ENCODE peak calls at places on chromosomes 3 and 15, in five cellular contexts. One of them, this sample, is unnamed.

GRCh38 chr3:126807795-126808194 is 103.8 kb downstream of the CHCHD6 start:
- DNase-seq in neural progenitor cell: no peak
- DNase-seq in OCI-LY7: no peak
- DNase-seq in GM10248: no peak
- DNase-seq in sigmoid colon: no peak
- DNase-seq in this sample: peak; percentile 5

GRCh38 chr3:72582211-72582878 is 265.9 kb downstream of the SHQ1 start:
- DNase-seq in OCI-LY7: peak; percentile 13
- DNase-seq in sigmoid colon: no peak
- DNase-seq in GM10248: peak; percentile 62
- DNase-seq in neural progenitor cell: peak; percentile 70
- DNase-seq in this sample: no peak

GRCh38 chr15:52527898-52528464 is 699 bp downstream of the MYO5A start:
- DNase-seq in sigmoid colon: peak; percentile 66
- DNase-seq in neural progenitor cell: peak; percentile 54
- DNase-seq in OCI-LY7: peak; percentile 61
- DNase-seq in GM10248: peak; percentile 50
- DNase-seq in this sample: peak; percentile 24

GRCh38 chr3:187889601-187890404 is 144.5 kb upstream of the BCL6 start:
- DNase-seq in sigmoid colon: peak; percentile 77
- DNase-seq in OCI-LY7: peak; percentile 36
- DNase-seq in GM10248: no peak
- DNase-seq in neural progenitor cell: no peak
- DNase-seq in this sample: no peak

GRCh38 chr3:187368251-187368733 is at the start of gene RTP4:
- DNase-seq in OCI-LY7: peak; percentile 44
- DNase-seq in GM10248: peak; percentile 66
- DNase-seq in neural progenitor cell: no peak
- DNase-seq in sigmoid colon: no peak
- DNase-seq in this sample: peak; percentile 10

GRCh38 chr3:113421082-113421481 is 20.2 kb downstream of the CFAP44 start:
- DNase-seq in OCI-LY7: no peak
- DNase-seq in GM10248: no peak
- DNase-seq in neural progenitor cell: no peak
- DNase-seq in sigmoid colon: no peak
- DNase-seq in this sample: no peak

GRCh38 chr15:80093854-80094418 is 34.5 kb downstream of the ZFAND6 start:
- DNase-seq in sigmoid colon: peak; percentile 82
- DNase-seq in GM10248: no peak
- DNase-seq in neural progenitor cell: peak; percentile 16
- DNase-seq in OCI-LY7: no peak
- DNase-seq in this sample: peak; percentile 13

GRCh38 chr15:64767203-64767602 is 8.2 kb downstream of the RBPMS2 start:
- DNase-seq in OCI-LY7: no peak
- DNase-seq in GM10248: no peak
- DNase-seq in sigmoid colon: no peak
- DNase-seq in neural progenitor cell: no peak
- DNase-seq in this sample: no peak

GRCh38 chr3:110579841-110580550 is 491.6 kb upstream of the NECTIN3 start:
- DNase-seq in sigmoid colon: no peak
- DNase-seq in OCI-LY7: no peak
- DNase-seq in GM10248: no peak
- DNase-seq in neural progenitor cell: no peak
- DNase-seq in this sample: peak; percentile 40

GRCh38 chr3:46942481-46943236 is 33.9 kb downstream of the CCDC12 start:
- DNase-seq in neural progenitor cell: no peak
- DNase-seq in GM10248: no peak
- DNase-seq in sigmoid colon: no peak
- DNase-seq in OCI-LY7: no peak
- DNase-seq in this sample: no peak

GRCh38 chr3:148214695-148215094 is 483.0 kb upstream of the AGTR1 start:
- DNase-seq in sigmoid colon: no peak
- DNase-seq in GM10248: no peak
- DNase-seq in neural progenitor cell: no peak
- DNase-seq in OCI-LY7: no peak
- DNase-seq in this sample: no peak

GRCh38 chr15:66995257-66995656 is 70.1 kb upstream of the SMAD3 start:
- DNase-seq in GM10248: no peak
- DNase-seq in neural progenitor cell: no peak
- DNase-seq in OCI-LY7: no peak
- DNase-seq in sigmoid colon: no peak
- DNase-seq in this sample: no peak

GRCh38 chr15:33068531-33068990 is 126.0 kb downstream of the FMN1 start:
- DNase-seq in neural progenitor cell: peak; percentile 26
- DNase-seq in OCI-LY7: no peak
- DNase-seq in sigmoid colon: no peak
- DNase-seq in GM10248: no peak
- DNase-seq in this sample: peak; percentile 85

GRCh38 chr3:56985460-56986327 is 74.8 kb upstream of the SPATA12 start:
- DNase-seq in OCI-LY7: peak; percentile 38
- DNase-seq in neural progenitor cell: no peak
- DNase-seq in sigmoid colon: no peak
- DNase-seq in GM10248: no peak
- DNase-seq in this sample: no peak

GRCh38 chr15:82950295-82950694 is 2.2 kb downstream of the HOMER2 start:
- DNase-seq in neural progenitor cell: no peak
- DNase-seq in OCI-LY7: no peak
- DNase-seq in GM10248: peak; percentile 47
- DNase-seq in sigmoid colon: no peak
- DNase-seq in this sample: no peak

GRCh38 chr15:82951472-82952155 is 906 bp downstream of the HOMER2 start:
- DNase-seq in sigmoid colon: no peak
- DNase-seq in neural progenitor cell: no peak
- DNase-seq in OCI-LY7: no peak
- DNase-seq in GM10248: no peak
- DNase-seq in this sample: no peak

GRCh38 chr15:82950746-82951370 is 1.7 kb downstream of the HOMER2 start:
- DNase-seq in GM10248: peak; percentile 59
- DNase-seq in neural progenitor cell: no peak
- DNase-seq in sigmoid colon: no peak
- DNase-seq in OCI-LY7: no peak
- DNase-seq in this sample: no peak

DNA sequence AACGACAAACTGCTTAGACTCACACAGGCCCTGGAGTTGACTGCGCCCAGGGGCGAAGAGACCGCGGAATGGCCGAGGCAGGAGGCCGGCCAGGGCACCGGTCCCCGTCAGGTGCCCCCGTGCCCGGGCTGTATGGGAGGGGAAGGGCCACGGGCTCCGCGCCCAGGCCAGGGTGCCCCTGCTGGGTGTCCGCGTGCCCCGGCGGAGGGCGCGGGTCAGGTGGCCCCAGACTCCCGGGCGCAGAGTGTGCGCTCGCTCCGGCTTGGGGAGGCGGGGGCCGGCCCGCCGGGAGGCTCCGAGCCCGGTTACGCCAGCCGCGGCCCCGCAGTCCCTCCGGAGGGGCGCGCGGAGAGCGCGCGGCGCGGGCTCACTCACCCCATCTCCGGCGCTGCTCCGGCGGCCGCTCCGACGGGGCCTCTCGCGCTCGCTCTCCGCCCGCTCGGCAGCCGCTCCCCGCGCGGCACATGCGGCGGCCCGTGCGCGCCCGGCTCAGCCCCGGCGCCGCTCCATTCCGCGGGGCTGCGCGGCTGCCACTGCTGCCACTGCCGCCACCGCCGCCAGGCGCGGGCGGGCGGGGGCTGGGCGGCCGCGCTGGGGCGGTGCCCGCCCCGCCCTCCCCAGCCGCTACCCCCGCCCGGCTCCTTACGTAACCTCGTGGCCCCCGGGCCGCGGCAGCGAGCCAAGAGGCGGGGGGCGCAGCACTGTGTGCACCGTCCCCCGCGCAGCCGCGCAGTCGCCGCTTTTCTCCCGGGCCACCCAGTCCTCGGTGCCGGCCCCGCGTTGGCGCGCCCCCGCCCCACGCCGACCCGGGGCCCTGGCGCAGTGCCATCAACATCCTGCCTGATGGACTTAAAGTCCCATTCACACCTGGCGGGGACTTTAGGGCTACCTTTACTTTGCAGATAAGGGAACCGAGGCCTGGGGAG is at the start of gene HOMER2:
- DNase-seq in OCI-LY7: no peak
- DNase-seq in sigmoid colon: no peak
- DNase-seq in GM10248: no peak
- DNase-seq in neural progenitor cell: peak; percentile 79
- DNase-seq in this sample: no peak
- TF ChIP-seq CTCF in OCI-LY7: no peak
- TF ChIP-seq CTCF in sigmoid colon: no peak
- TF ChIP-seq CTCF in GM10248: no peak
- TF ChIP-seq CTCF in neural progenitor cell: no peak
- TF ChIP-seq CTCF in this sample: no peak

DNA sequence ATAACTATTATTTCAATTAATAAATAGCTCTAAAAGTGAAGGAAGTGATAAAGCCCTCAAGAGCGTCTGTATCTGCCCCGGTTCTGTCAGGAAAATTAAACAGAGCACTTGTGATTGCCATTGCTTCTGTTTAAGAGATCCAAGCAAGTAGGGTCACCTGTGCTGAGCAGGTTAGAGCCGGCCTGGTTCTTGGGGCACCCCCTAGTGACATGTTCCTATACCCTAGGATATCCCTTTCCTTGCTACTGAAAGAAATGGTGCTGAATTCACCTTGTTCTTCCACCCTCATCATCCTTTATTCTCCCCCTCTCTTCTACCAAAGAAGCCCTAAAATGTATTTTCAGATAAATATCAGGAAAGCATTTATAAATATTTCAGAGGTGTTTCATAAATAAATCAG is 323.5 kb downstream of the RORA start:
- DNase-seq in sigmoid colon: no peak
- DNase-seq in neural progenitor cell: peak; percentile 45
- DNase-seq in GM10248: no peak
- DNase-seq in OCI-LY7: no peak
- DNase-seq in this sample: peak; percentile 18
- TF ChIP-seq CTCF in sigmoid colon: no peak
- TF ChIP-seq CTCF in neural progenitor cell: peak; percentile 32
- TF ChIP-seq CTCF in GM10248: no peak
- TF ChIP-seq CTCF in OCI-LY7: peak; percentile 29
- TF ChIP-seq CTCF in this sample: peak; percentile 28

GRCh38 chr15:92808611-92809063 is 91.5 kb upstream of the CHD2 start:
- DNase-seq in GM10248: peak; percentile 42
- DNase-seq in OCI-LY7: no peak
- DNase-seq in sigmoid colon: peak; percentile 82
- DNase-seq in neural progenitor cell: no peak
- DNase-seq in this sample: peak; percentile 69

GRCh38 chr15:92807971-92808571 is 92.1 kb upstream of the CHD2 start:
- DNase-seq in OCI-LY7: peak; percentile 50
- DNase-seq in GM10248: no peak
- DNase-seq in sigmoid colon: no peak
- DNase-seq in neural progenitor cell: no peak
- DNase-seq in this sample: peak; percentile 73

GRCh38 chr15:92809880-92810361 is 90.2 kb upstream of the CHD2 start:
- DNase-seq in sigmoid colon: peak; percentile 80
- DNase-seq in neural progenitor cell: peak; percentile 51
- DNase-seq in OCI-LY7: peak; percentile 91
- DNase-seq in GM10248: peak; percentile 51
- DNase-seq in this sample: peak; percentile 63

GRCh38 chr15:92810418-92811138 is 89.5 kb upstream of the CHD2 start:
- DNase-seq in neural progenitor cell: peak; percentile 77
- DNase-seq in OCI-LY7: peak; percentile 91
- DNase-seq in GM10248: no peak
- DNase-seq in sigmoid colon: peak; percentile 84
- DNase-seq in this sample: peak; percentile 87

GRCh38 chr15:92809064-92809879 is 90.9 kb upstream of the CHD2 start:
- DNase-seq in sigmoid colon: peak; percentile 99
- DNase-seq in OCI-LY7: peak; percentile 99
- DNase-seq in neural progenitor cell: peak; percentile 99
- DNase-seq in GM10248: peak; percentile 97
- DNase-seq in this sample: peak; percentile 95
- TF ChIP-seq CTCF in sigmoid colon: peak; percentile 96
- TF ChIP-seq CTCF in OCI-LY7: peak; percentile 91
- TF ChIP-seq CTCF in neural progenitor cell: peak; percentile 91
- TF ChIP-seq CTCF in GM10248: peak; percentile 84
- TF ChIP-seq CTCF in this sample: peak; percentile 92

DNA sequence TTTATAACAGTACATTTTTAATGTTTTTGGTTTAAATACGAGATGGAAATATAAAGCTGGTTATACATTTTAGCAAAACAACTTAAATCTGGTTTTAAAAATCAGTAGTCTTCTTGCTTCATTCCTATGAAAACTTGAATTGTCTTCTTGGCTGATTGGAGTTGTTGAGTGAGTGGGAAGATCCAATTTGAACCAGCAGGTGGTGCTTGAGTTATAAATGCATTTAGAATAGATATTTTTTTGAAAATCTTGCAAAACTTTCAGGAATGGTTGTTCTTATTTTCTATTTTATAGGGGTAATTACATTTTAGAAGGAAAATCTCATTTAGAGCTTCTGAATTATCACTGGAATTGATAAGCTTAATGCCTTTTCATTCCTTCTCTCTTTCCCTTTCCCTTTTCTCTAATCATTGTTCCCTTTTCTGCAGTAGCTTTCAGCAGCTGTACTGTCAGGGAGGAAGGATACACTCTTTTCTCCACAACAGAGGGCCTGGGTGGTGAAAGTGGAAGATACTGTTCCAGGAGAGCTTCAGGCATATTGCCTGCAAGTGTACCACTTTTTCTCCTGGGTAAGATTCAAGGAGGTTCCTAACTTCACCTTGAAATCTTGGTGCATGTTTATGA is 335.6 kb downstream of the NLGN1 start:
- DNase-seq in neural progenitor cell: no peak
- DNase-seq in sigmoid colon: no peak
- DNase-seq in GM10248: no peak
- DNase-seq in OCI-LY7: peak; percentile 8
- DNase-seq in this sample: peak; percentile 52
- TF ChIP-seq CTCF in neural progenitor cell: peak; percentile 57
- TF ChIP-seq CTCF in sigmoid colon: peak; percentile 17
- TF ChIP-seq CTCF in GM10248: peak; percentile 2
- TF ChIP-seq CTCF in OCI-LY7: peak; percentile 64
- TF ChIP-seq CTCF in this sample: peak; percentile 41

DNA sequence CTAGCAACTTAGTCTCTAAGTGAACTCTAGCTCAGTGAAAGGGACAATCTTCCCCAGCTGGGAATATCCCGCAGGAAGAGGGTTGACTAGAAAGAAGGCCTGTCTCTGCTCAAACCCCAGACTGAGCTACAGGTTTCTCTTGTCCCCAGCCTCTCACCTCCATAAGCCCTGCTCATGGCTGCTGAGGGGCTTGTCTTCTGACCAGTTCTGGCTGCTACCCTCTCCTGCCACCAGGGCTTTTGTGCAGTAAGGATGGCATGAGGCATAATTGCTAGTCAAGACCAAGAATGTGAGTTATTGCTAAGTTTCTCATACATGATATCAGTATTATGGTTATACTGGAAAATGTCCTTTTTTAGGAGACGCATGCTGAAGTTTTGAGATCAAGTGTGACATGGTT is 21.3 kb downstream of the WDR53 start:
- DNase-seq in sigmoid colon: no peak
- DNase-seq in OCI-LY7: no peak
- DNase-seq in GM10248: no peak
- DNase-seq in neural progenitor cell: no peak
- DNase-seq in this sample: no peak
- TF ChIP-seq CTCF in sigmoid colon: no peak
- TF ChIP-seq CTCF in OCI-LY7: no peak
- TF ChIP-seq CTCF in GM10248: no peak
- TF ChIP-seq CTCF in neural progenitor cell: no peak
- TF ChIP-seq CTCF in this sample: no peak

GRCh38 chr3:24359645-24360462 is 134.8 kb downstream of the THRB start:
- DNase-seq in OCI-LY7: no peak
- DNase-seq in neural progenitor cell: peak; percentile 41
- DNase-seq in GM10248: no peak
- DNase-seq in sigmoid colon: no peak
- DNase-seq in this sample: no peak
- TF ChIP-seq CTCF in OCI-LY7: no peak
- TF ChIP-seq CTCF in neural progenitor cell: peak; percentile 23
- TF ChIP-seq CTCF in GM10248: no peak
- TF ChIP-seq CTCF in sigmoid colon: no peak
- TF ChIP-seq CTCF in this sample: peak; percentile 16